ENCODE peak calls at places on chromosomes 7 and 10, in six cellular contexts. A is neural progenitor cell, X is adrenal gland, G is PC-3, I is left ventricle myocardium inferior, D is WTC11. J is an unnamed sample.

GRCh38 chr7:42552227-42552626 is 315.2 kb upstream of the GLI3 start:
- DNase-seq in A (no peak), X (no peak), G (no peak), I (no peak), D (no peak), J (no peak)

GRCh38 chr7:124032369-124033092 is at the start of gene TMEM229A:
- DNase-seq in A (peak), X (peak), G (peak), I (peak), D (peak), J (peak)

GRCh38 chr10:53886325-53887300 is 914.4 kb downstream of the PCDH15 start:
- DNase-seq in A (no peak), X (no peak), G (peak), I (no peak), D (no peak), J (no peak)

GRCh38 chr7:116327751-116328150 is 117.4 kb downstream of the TES start:
- DNase-seq in A (no peak), X (no peak), G (peak), I (no peak), D (no peak), J (no peak)

GRCh38 chr7:128841961-128842673 is 11.9 kb downstream of the FLNC start:
- DNase-seq in A (peak), X (no peak), G (peak), I (peak), D (peak), J (peak)

GRCh38 chr7:144822223-144822622 is 13.6 kb downstream of the TPK1 start:
- DNase-seq in A (no peak), X (no peak), G (no peak), I (no peak), D (no peak), J (no peak)

GRCh38 chr10:102673961-102674511 is 29.8 kb downstream of the TRIM8 start:
- DNase-seq in A (peak), X (peak), G (no peak), I (peak), D (no peak), J (no peak)

GRCh38 chr7:28660132-28660531 is 247.8 kb downstream of the CREB5 start:
- DNase-seq in A (no peak), X (no peak), G (no peak), I (no peak), D (no peak), J (no peak)

GRCh38 chr10:72728462-72728861 is 36.5 kb downstream of the MCU start:
- DNase-seq in A (no peak), X (no peak), G (no peak), I (no peak), D (no peak), J (no peak)

GRCh38 chr7:29976673-29977072 is 12.9 kb downstream of the SCRN1 start:
- DNase-seq in A (no peak), X (peak), G (no peak), I (no peak), D (no peak), J (no peak)

GRCh38 chr7:19215421-19215820 is 70.2 kb upstream of the FERD3L start:
- DNase-seq in A (peak), X (no peak), G (peak), I (no peak), D (no peak), J (no peak)

GRCh38 chr7:234712-235553 is 42.6 kb downstream of the FAM20C start:
- DNase-seq in A (no peak), X (no peak), G (peak), I (peak), D (no peak), J (no peak)

GRCh38 chr7:132090444-132090843 is 485.8 kb downstream of the PLXNA4 start:
- DNase-seq in A (no peak), X (no peak), G (no peak), I (no peak), D (no peak), J (no peak)

GRCh38 chr7:36644625-36645422 is 79.5 kb downstream of the AOAH start:
- DNase-seq in A (no peak), X (no peak), G (no peak), I (no peak), D (no peak), J (no peak)

GRCh38 chr7:85186521-85187241 is at the start of gene SEMA3D:
- DNase-seq in A (peak), X (peak), G (peak), I (peak), D (peak), J (peak)
- TF ChIP-seq CTCF in A (peak), X (peak), G (peak), I (peak), D (peak), J (peak)

GRCh38 chr7:32588657-32589056 is 93.4 kb downstream of the AVL9 start:
- DNase-seq in A (no peak), X (peak), G (peak), I (no peak), D (no peak), J (peak)
- TF ChIP-seq CTCF in A (no peak), X (no peak), G (no peak), I (no peak), D (no peak), J (no peak)

GRCh38 chr7:1709900-1710299 is 39.8 kb downstream of the ELFN1 start:
- DNase-seq in A (no peak), X (no peak), G (peak), I (no peak), D (no peak), J (no peak)
- TF ChIP-seq CTCF in A (peak), X (no peak), G (peak), I (peak), D (peak), J (no peak)

DNA sequence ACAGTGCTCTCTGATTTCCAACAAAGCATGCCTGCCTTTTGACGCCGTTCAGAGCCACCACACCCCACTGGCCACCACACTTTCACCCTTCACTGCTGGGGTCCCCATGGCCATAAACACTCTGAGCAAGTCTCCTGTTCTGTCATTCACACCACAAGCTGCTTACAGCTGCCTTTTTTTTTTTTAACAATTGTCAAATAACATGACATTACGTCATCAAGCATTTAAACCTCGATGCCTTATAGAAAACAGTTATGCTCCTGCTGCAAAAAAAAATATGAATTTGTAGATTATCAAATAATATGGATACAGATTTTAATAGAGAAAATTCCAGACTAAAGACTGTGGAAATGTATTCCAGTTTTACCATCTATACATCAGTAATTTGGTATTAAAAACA is 578.7 kb upstream of the PFKP start:
- DNase-seq in A (no peak), X (no peak), G (no peak), I (no peak), D (no peak), J (no peak)
- TF ChIP-seq CTCF in A (no peak), X (no peak), G (no peak), I (no peak), D (no peak), J (no peak)

DNA sequence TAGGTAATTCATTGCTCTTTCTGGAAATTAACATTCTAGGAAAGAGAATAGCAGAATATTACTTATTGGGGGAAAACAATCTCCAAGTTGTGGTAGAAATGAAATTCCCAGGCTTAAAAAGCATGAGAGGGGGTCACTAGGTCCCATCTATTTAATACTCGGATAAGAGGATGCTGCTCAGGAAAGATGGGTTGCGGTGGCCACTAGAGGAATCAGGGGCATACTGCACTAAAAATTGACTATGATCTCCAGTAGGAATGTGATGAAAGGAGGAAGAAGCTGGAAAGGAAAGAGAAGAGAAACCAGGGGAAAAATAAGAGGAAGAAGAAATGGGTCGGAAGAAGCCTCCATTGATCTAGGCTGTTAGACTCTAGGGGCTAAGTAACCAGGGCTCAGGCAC is 192.8 kb downstream of the GPAM start:
- DNase-seq in A (peak), X (no peak), G (no peak), I (no peak), D (peak), J (no peak)
- TF ChIP-seq CTCF in A (peak), X (no peak), G (no peak), I (peak), D (no peak), J (no peak)

J was measured in GM12865.